ENCODE peak calls at places on chromosome 21, in ten cellular contexts. E is IMR-90; Z is stromal cell of bone marrow; C is effector memory CD4-positive, alpha-beta T cell; O is activated T-cell treated with anti-CD3 and anti-CD28 coated beads for 1 hour; L is left cardiac atrium; S is cardiac septum; Y is Right ventricle myocardium inferior; P is fibroblast of lung; I is endothelial cell. N is an unnamed sample.

GRCh38 chr21:35351434-35351833 is 302.3 kb upstream of the RUNX1 start:
- DNase-seq in O (no peak), E (no peak), L (no peak), S (no peak), C (no peak), Y (no peak), Z (no peak), I (no peak), P (no peak), N (no peak)

GRCh38 chr21:15236111-15236510 is 171.3 kb upstream of the NRIP1 start:
- DNase-seq in E (no peak), S (no peak), I (no peak), Y (no peak), C (no peak), O (no peak), Z (no peak), L (no peak), P (no peak), N (no peak)

GRCh38 chr21:18244721-18245486 is at the start of gene CHODL:
- DNase-seq in P (peak), E (no peak), I (peak), L (peak), O (no peak), S (no peak), C (no peak), Y (peak), Z (no peak), N (no peak)

GRCh38 chr21:44880762-44881585 is 7.5 kb upstream of the PTTG1IP start:
- DNase-seq in P (peak), L (no peak), Y (no peak), S (no peak), C (no peak), Z (no peak), E (peak), O (no peak), I (no peak), N (peak)

GRCh38 chr21:41808094-41808493 is 41.2 kb upstream of the RIPK4 start:
- DNase-seq in S (peak), P (no peak), C (no peak), I (no peak), Z (no peak), O (no peak), Y (no peak), E (no peak), L (no peak), N (no peak)

GRCh38 chr21:26169061-26169610 is 1.4 kb downstream of the APP start:
- DNase-seq in Z (peak), Y (no peak), E (peak), O (peak), L (peak), S (no peak), I (peak), C (no peak), P (peak), N (peak)

GRCh38 chr21:45835301-45836267 is 146.0 kb upstream of the COL6A1 start:
- DNase-seq in L (no peak), E (no peak), Y (no peak), O (no peak), S (peak), I (no peak), Z (no peak), P (no peak), C (no peak), N (no peak)

GRCh38 chr21:26522704-26523103 is 50.4 kb downstream of the CYYR1 start:
- DNase-seq in Z (no peak), I (no peak), P (no peak), C (no peak), E (no peak), Y (no peak), L (no peak), S (no peak), O (no peak), N (no peak)

GRCh38 chr21:40797881-40798280 is 49.1 kb downstream of the DSCAM start:
- DNase-seq in S (no peak), O (no peak), P (no peak), C (no peak), L (no peak), I (no peak), Y (no peak), Z (no peak), E (peak), N (no peak)

GRCh38 chr21:17416139-17416538 is 96.7 kb upstream of the CXADR start:
- DNase-seq in Z (no peak), L (no peak), S (no peak), O (no peak), P (peak), Y (no peak), E (peak), I (no peak), C (no peak), N (no peak)

GRCh38 chr21:36184561-36184960 is 27.9 kb downstream of the DOP1B start:
- DNase-seq in L (no peak), S (no peak), Y (no peak), C (no peak), Z (no peak), O (no peak), I (no peak), E (no peak), P (no peak), N (no peak)

GRCh38 chr21:21268061-21268471 is 269.9 kb downstream of the NCAM2 start:
- DNase-seq in P (no peak), O (no peak), E (peak), I (no peak), Z (peak), L (no peak), Y (no peak), S (no peak), C (no peak), N (peak)

GRCh38 chr21:45386728-45387371 is 18.1 kb upstream of the COL18A1 start:
- DNase-seq in L (peak), I (peak), Z (peak), E (peak), Y (peak), O (no peak), S (peak), C (no peak), P (peak), N (peak)

GRCh38 chr21:46005481-46005881 is 23.9 kb downstream of the COL6A1 start:
- DNase-seq in P (no peak), C (no peak), E (no peak), I (no peak), O (no peak), Z (no peak), S (no peak), Y (no peak), L (no peak), N (no peak)

GRCh38 chr21:42398414-42399030 is 2.7 kb upstream of the TMPRSS3 start:
- DNase-seq in E (no peak), Y (no peak), Z (no peak), L (no peak), C (no peak), I (no peak), S (peak), P (no peak), O (no peak), N (no peak)

GRCh38 chr21:44300262-44300959 is 558 bp downstream of the PFKL start:
- DNase-seq in S (peak), L (peak), Y (peak), O (peak), C (peak), Z (no peak), P (peak), I (peak), E (peak), N (no peak)

GRCh38 chr21:32456497-32456918 is 44.0 kb downstream of the EVA1C start:
- DNase-seq in P (peak), S (no peak), I (no peak), L (no peak), E (peak), Y (no peak), O (no peak), Z (no peak), C (no peak), N (no peak)